ENCODE peak calls at places on chromosome 5, in four cellular contexts. G, F, A and Z are unnamed samples. For H3K9me3, the result is how much of the 10 kb centered on the place peaks cover.

GRCh38 chr5:96940586-96940985 is 4.7 kb downstream of the LNPEP start:
- DNase-seq in A (no peak), G (no peak), F (no peak), Z (no peak)

GRCh38 chr5:61974680-61975079 is 331.3 kb upstream of the KIF2A start:
- DNase-seq in F (no peak), A (no peak), G (no peak), Z (no peak)

GRCh38 chr5:166073921-166074838 is 2217.3 kb upstream of the WWC1 start:
- DNase-seq in G (no peak), A (no peak), F (no peak), Z (no peak)

GRCh38 chr5:72951850-72952468 is 3.9 kb upstream of the FCHO2 start:
- DNase-seq in G (no peak), F (peak), A (no peak), Z (no peak)

GRCh38 chr5:76144892-76145291 is 61.7 kb downstream of the SV2C start:
- DNase-seq in F (no peak), G (no peak), A (no peak), Z (no peak)

GRCh38 chr5:93151121-93151520 is 429.9 kb downstream of the NR2F1-AS1 start:
- DNase-seq in F (no peak), A (no peak), G (no peak), Z (no peak)

GRCh38 chr5:83711982-83712601 is 8.6 kb downstream of the HAPLN1 start:
- DNase-seq in G (peak), A (no peak), F (peak), Z (peak)

GRCh38 chr5:147453901-147454814 is 55.7 kb downstream of the DPYSL3 start:
- DNase-seq in F (peak), G (peak), A (peak), Z (peak)

GRCh38 chr5:39680213-39680612 is 255.4 kb upstream of the DAB2 start:
- DNase-seq in F (no peak), A (no peak), G (no peak), Z (no peak)

GRCh38 chr5:122093861-122094650 is 16.0 kb upstream of the LOX start:
- DNase-seq in F (no peak), A (no peak), G (no peak), Z (no peak)

GRCh38 chr5:137446611-137447010 is 52.5 kb downstream of the SPOCK1 start:
- DNase-seq in G (no peak), A (no peak), F (no peak), Z (no peak)

GRCh38 chr5:124887223-124887622 is 140.8 kb upstream of the ZNF608 start:
- DNase-seq in F (no peak), A (no peak), G (no peak), Z (no peak)

GRCh38 chr5:165325201-165325600 is 1819.8 kb downstream of the MAT2B start:
- DNase-seq in A (no peak), G (no peak), F (no peak), Z (no peak)

GRCh38 chr5:178455480-178455835 is 134.7 kb downstream of the COL23A1 start:
- DNase-seq in A (no peak), F (no peak), G (no peak), Z (no peak)

GRCh38 chr5:178370102-178370501 is 137.5 kb upstream of the PHYKPL start:
- DNase-seq in F (no peak), G (no peak), A (no peak), Z (no peak)

GRCh38 chr5:120604898-120605297 is 140.8 kb downstream of the PRR16 start:
- DNase-seq in F (no peak), G (no peak), A (no peak), Z (no peak)

GRCh38 chr5:76175051-76175666 is 92.0 kb downstream of the SV2C start:
- DNase-seq in F (peak), A (no peak), G (peak), Z (peak)

GRCh38 chr5:19835442-19835841 is 152.6 kb downstream of the CDH18 start:
- DNase-seq in F (no peak), A (no peak), G (no peak), Z (no peak)

GRCh38 chr5:19837536-19838179 is 150.3 kb downstream of the CDH18 start:
- DNase-seq in G (no peak), A (no peak), F (no peak), Z (no peak)
- H3K9me3 ChIP-seq in G (under half), A (under half), F (under half), Z (under half)

DNA sequence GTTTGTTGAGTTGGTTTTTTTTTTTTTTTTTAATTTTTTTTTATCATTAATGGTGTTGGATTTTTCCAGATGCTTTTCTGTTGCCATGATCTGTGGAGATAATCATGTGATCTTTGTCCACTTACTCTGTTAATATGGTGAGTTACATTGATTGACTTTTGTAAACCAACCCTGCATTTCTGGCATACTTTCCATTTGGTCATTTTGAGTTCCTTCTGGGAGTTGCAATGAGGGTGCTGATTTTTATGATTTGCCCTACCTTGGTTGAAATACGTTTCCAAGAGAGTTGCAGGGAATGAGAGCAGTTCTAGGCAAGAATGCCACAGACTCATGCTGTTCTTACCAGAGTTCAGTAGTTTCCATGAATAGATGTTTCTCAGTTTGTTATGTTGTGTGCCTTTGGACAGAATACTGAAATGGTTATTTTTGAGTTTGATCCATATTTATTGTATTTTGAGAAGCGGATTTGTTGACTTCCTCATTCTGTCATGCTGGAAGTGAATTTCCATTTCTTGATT is 69.0 kb downstream of the SCAMP1 start:
- DNase-seq in G (peak), F (no peak), A (no peak), Z (no peak)
- H3K9me3 ChIP-seq in G (under half), F (under half), A (under half), Z (under half)

DNA sequence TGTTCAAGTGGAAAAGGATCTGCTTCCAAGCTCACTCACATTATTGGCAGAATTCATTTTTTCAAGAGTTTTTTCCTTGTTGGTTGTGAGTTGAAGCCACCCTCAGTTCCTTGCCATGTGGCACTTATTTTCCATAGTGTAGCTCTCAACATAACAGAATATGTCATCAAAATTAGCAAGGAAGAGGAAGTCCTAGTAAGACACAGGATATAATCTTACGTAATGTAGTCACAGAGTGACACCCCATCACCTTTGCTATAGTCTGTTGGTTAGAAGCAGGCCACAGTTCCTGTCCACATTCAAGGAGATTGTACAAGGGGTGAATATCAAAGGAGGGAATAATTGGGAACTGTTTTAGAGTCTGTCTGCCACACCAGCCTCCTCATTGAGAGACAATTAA is 15.7 kb downstream of the IRGM start:
- DNase-seq in G (no peak), F (no peak), A (no peak), Z (no peak)
- H3K9me3 ChIP-seq in G (under half), F (under half), A (under half), Z (under half)

DNA sequence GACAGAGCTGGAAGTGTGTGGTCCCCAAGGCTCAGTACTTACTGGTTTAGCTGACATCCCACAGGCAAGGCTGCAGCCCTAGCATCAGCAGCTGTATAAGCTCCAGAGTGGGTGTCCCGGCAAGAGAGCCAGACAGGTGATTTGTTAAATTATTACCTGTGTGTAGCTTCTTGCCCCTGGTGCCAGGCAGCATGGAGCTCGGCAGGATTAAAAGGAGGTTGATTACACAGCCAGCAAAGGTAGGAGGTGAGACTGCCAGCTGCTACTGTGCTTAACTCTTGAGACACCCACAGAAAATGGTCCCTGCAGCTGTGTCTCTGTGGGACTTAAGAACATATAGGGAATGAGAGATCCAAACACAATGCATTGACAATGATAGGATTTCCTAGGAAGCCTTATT is 54.2 kb downstream of the ARHGAP26 start:
- DNase-seq in A (no peak), G (no peak), F (no peak), Z (no peak)
- H3K9me3 ChIP-seq in A (under half), G (under half), F (under half), Z (under half)

DNA sequence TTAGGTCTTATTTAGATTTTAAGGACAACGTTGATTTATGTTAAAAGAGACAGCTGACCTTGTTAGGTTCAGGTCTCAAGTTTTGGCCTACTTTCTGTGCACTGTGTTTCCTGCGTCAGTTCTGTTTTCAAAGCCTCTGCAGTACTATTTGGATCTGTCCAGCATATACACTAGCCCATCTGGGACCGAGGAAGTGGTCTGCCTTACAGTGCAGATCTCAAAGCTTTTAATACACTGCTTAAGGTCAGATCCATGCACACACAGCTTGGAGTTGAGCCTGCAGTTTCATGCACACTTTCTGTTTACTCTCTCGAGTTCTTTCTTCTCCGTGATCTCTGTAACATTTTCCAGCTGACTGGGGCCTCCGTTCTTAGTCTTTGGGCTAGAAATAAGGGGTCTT is 24.1 kb downstream of the CARTPT start:
- DNase-seq in G (no peak), A (no peak), F (no peak), Z (no peak)
- H3K9me3 ChIP-seq in G (under half), A (under half), F (under half), Z (under half)